ENCODE peak calls at places on chromosomes 13 and 19, in six cellular contexts. D, O, E, Y, W and F are unnamed samples.

GRCh38 chr13:101627556-101627943 is 175.1 kb downstream of the ITGBL1 start:
- DNase-seq in D (peak), O (no peak), E (no peak), Y (peak), W (no peak), F (peak)

GRCh38 chr19:371501-372160 is 27.0 kb upstream of the MIER2 start:
- DNase-seq in D (peak), O (peak), E (peak), Y (no peak), W (no peak), F (no peak)

GRCh38 chr19:48480151-48480475 is 10.9 kb downstream of the CYTH2 start:
- DNase-seq in D (no peak), O (no peak), E (no peak), Y (no peak), W (no peak), F (peak)

GRCh38 chr19:48258350-48258749 is 2.6 kb upstream of the CARD8 start:
- DNase-seq in D (peak), O (no peak), E (no peak), Y (no peak), W (no peak), F (peak)

GRCh38 chr13:76865996-76866503 is 20.2 kb downstream of the KCTD12 start:
- DNase-seq in D (no peak), O (no peak), E (no peak), Y (no peak), W (no peak), F (no peak)

GRCh38 chr19:58091251-58091995 is 6.6 kb downstream of the ZSCAN18 start:
- DNase-seq in D (no peak), O (no peak), E (no peak), Y (no peak), W (no peak), F (no peak)

GRCh38 chr13:67343777-67344176 is 113.6 kb upstream of the PCDH9 start:
- DNase-seq in D (no peak), O (peak), E (no peak), Y (no peak), W (no peak), F (no peak)

GRCh38 chr13:28037399-28037798 is 48.9 kb upstream of the URAD start:
- DNase-seq in D (peak), O (no peak), E (no peak), Y (peak), W (no peak), F (no peak)

GRCh38 chr19:17487240-17488121 is 17.2 kb downstream of the SLC27A1 start:
- DNase-seq in D (no peak), O (no peak), E (no peak), Y (no peak), W (no peak), F (no peak)